ENCODE peak calls at places on chromosomes 13 and 19, in eight cellular contexts. One of them, this sample, is unnamed.

GRCh38 chr19:44925114-44925891 is 10.9 kb downstream of the APOC1 start:
- DNase-seq in AG09309: peak
- DNase-seq in fibroblast of lung: peak
- DNase-seq in iPS DF 6.9: no peak
- DNase-seq in mucosa of descending colon: peak
- DNase-seq in skeletal muscle cell: peak
- DNase-seq in stomach: peak
- DNase-seq in effector memory CD4-positive, alpha-beta T cell: no peak
- DNase-seq in this sample: no peak

GRCh38 chr13:35741657-35742056 is 265.2 kb upstream of the MAB21L1 start:
- DNase-seq in AG09309: no peak
- DNase-seq in fibroblast of lung: no peak
- DNase-seq in iPS DF 6.9: no peak
- DNase-seq in mucosa of descending colon: no peak
- DNase-seq in skeletal muscle cell: no peak
- DNase-seq in stomach: no peak
- DNase-seq in effector memory CD4-positive, alpha-beta T cell: no peak
- DNase-seq in this sample: no peak

GRCh38 chr19:56170261-56170660 is 5.5 kb upstream of the GALP start:
- DNase-seq in AG09309: peak
- DNase-seq in fibroblast of lung: peak
- DNase-seq in iPS DF 6.9: no peak
- DNase-seq in mucosa of descending colon: no peak
- DNase-seq in skeletal muscle cell: peak
- DNase-seq in stomach: no peak
- DNase-seq in effector memory CD4-positive, alpha-beta T cell: no peak
- DNase-seq in this sample: peak

GRCh38 chr19:43152217-43152616 is 34.1 kb downstream of the PSG5 start:
- DNase-seq in AG09309: no peak
- DNase-seq in fibroblast of lung: peak
- DNase-seq in iPS DF 6.9: no peak
- DNase-seq in mucosa of descending colon: no peak
- DNase-seq in skeletal muscle cell: no peak
- DNase-seq in stomach: no peak
- DNase-seq in effector memory CD4-positive, alpha-beta T cell: no peak
- DNase-seq in this sample: no peak

GRCh38 chr19:5804516-5805464 is at the start of gene NRTN:
- DNase-seq in AG09309: no peak
- DNase-seq in fibroblast of lung: no peak
- DNase-seq in iPS DF 6.9: no peak
- DNase-seq in mucosa of descending colon: no peak
- DNase-seq in skeletal muscle cell: no peak
- DNase-seq in stomach: peak
- DNase-seq in effector memory CD4-positive, alpha-beta T cell: peak
- DNase-seq in this sample: no peak

GRCh38 chr13:53264751-53265150 is 236.1 kb downstream of the OLFM4 start:
- DNase-seq in AG09309: no peak
- DNase-seq in fibroblast of lung: no peak
- DNase-seq in iPS DF 6.9: no peak
- DNase-seq in mucosa of descending colon: no peak
- DNase-seq in skeletal muscle cell: no peak
- DNase-seq in stomach: no peak
- DNase-seq in effector memory CD4-positive, alpha-beta T cell: no peak
- DNase-seq in this sample: no peak

GRCh38 chr13:61880576-61881283 is 465.1 kb upstream of the PCDH20 start:
- DNase-seq in AG09309: no peak
- DNase-seq in fibroblast of lung: peak
- DNase-seq in iPS DF 6.9: peak
- DNase-seq in mucosa of descending colon: no peak
- DNase-seq in skeletal muscle cell: no peak
- DNase-seq in stomach: peak
- DNase-seq in effector memory CD4-positive, alpha-beta T cell: no peak
- DNase-seq in this sample: no peak

GRCh38 chr13:19781526-19781925 is 1.2 kb downstream of the PSPC1 start:
- DNase-seq in AG09309: no peak
- DNase-seq in fibroblast of lung: no peak
- DNase-seq in iPS DF 6.9: no peak
- DNase-seq in mucosa of descending colon: no peak
- DNase-seq in skeletal muscle cell: no peak
- DNase-seq in stomach: no peak
- DNase-seq in effector memory CD4-positive, alpha-beta T cell: no peak
- DNase-seq in this sample: no peak

GRCh38 chr13:40377783-40378182 is 288.7 kb downstream of the FOXO1 start:
- DNase-seq in AG09309: peak
- DNase-seq in fibroblast of lung: peak
- DNase-seq in iPS DF 6.9: no peak
- DNase-seq in mucosa of descending colon: no peak
- DNase-seq in skeletal muscle cell: no peak
- DNase-seq in stomach: no peak
- DNase-seq in effector memory CD4-positive, alpha-beta T cell: no peak
- DNase-seq in this sample: peak

GRCh38 chr13:68996671-68997030 is 1111.0 kb upstream of the ATXN8OS start:
- DNase-seq in AG09309: no peak
- DNase-seq in fibroblast of lung: no peak
- DNase-seq in iPS DF 6.9: no peak
- DNase-seq in mucosa of descending colon: no peak
- DNase-seq in skeletal muscle cell: no peak
- DNase-seq in stomach: no peak
- DNase-seq in effector memory CD4-positive, alpha-beta T cell: no peak
- DNase-seq in this sample: no peak

GRCh38 chr19:3655402-3656072 is 28.9 kb upstream of the CACTIN start:
- DNase-seq in AG09309: peak
- DNase-seq in fibroblast of lung: peak
- DNase-seq in iPS DF 6.9: no peak
- DNase-seq in mucosa of descending colon: no peak
- DNase-seq in skeletal muscle cell: peak
- DNase-seq in stomach: peak
- DNase-seq in effector memory CD4-positive, alpha-beta T cell: no peak
- DNase-seq in this sample: peak

GRCh38 chr19:48248081-48248833 is 7.5 kb downstream of the CARD8 start:
- DNase-seq in AG09309: no peak
- DNase-seq in fibroblast of lung: no peak
- DNase-seq in iPS DF 6.9: no peak
- DNase-seq in mucosa of descending colon: no peak
- DNase-seq in skeletal muscle cell: no peak
- DNase-seq in stomach: no peak
- DNase-seq in effector memory CD4-positive, alpha-beta T cell: no peak
- DNase-seq in this sample: no peak

GRCh38 chr19:6772028-6772865 is at the start of gene VAV1:
- DNase-seq in AG09309: no peak
- DNase-seq in fibroblast of lung: no peak
- DNase-seq in iPS DF 6.9: no peak
- DNase-seq in mucosa of descending colon: peak
- DNase-seq in skeletal muscle cell: no peak
- DNase-seq in stomach: peak
- DNase-seq in effector memory CD4-positive, alpha-beta T cell: peak
- DNase-seq in this sample: no peak

GRCh38 chr19:18386543-18387251 is 739 bp downstream of the GDF15 start:
- DNase-seq in AG09309: peak
- DNase-seq in fibroblast of lung: no peak
- DNase-seq in iPS DF 6.9: no peak
- DNase-seq in mucosa of descending colon: peak
- DNase-seq in skeletal muscle cell: peak
- DNase-seq in stomach: no peak
- DNase-seq in effector memory CD4-positive, alpha-beta T cell: no peak
- DNase-seq in this sample: no peak

GRCh38 chr13:25978961-25979360 is 72.9 kb downstream of the SHISA2 start:
- DNase-seq in AG09309: no peak
- DNase-seq in fibroblast of lung: no peak
- DNase-seq in iPS DF 6.9: no peak
- DNase-seq in mucosa of descending colon: no peak
- DNase-seq in skeletal muscle cell: no peak
- DNase-seq in stomach: no peak
- DNase-seq in effector memory CD4-positive, alpha-beta T cell: no peak
- DNase-seq in this sample: no peak

GRCh38 chr13:99320693-99321481 is 13.7 kb upstream of the GPR183 start:
- DNase-seq in AG09309: peak
- DNase-seq in fibroblast of lung: peak
- DNase-seq in iPS DF 6.9: no peak
- DNase-seq in mucosa of descending colon: no peak
- DNase-seq in skeletal muscle cell: peak
- DNase-seq in stomach: no peak
- DNase-seq in effector memory CD4-positive, alpha-beta T cell: no peak
- DNase-seq in this sample: no peak

GRCh38 chr19:38394488-38394887 is 6.0 kb downstream of the SPRED3 start:
- DNase-seq in AG09309: no peak
- DNase-seq in fibroblast of lung: no peak
- DNase-seq in iPS DF 6.9: peak
- DNase-seq in mucosa of descending colon: peak
- DNase-seq in skeletal muscle cell: no peak
- DNase-seq in stomach: no peak
- DNase-seq in effector memory CD4-positive, alpha-beta T cell: peak
- DNase-seq in this sample: no peak
- H3K4me3 ChIP-seq in AG09309: no peak
- H3K4me3 ChIP-seq in fibroblast of lung: no peak
- H3K4me3 ChIP-seq in iPS DF 6.9: no peak
- H3K4me3 ChIP-seq in mucosa of descending colon: no peak
- H3K4me3 ChIP-seq in skeletal muscle cell: no peak
- H3K4me3 ChIP-seq in stomach: no peak
- H3K4me3 ChIP-seq in effector memory CD4-positive, alpha-beta T cell: peak
- H3K4me3 ChIP-seq in this sample: no peak

GRCh38 chr19:1574763-1575162 is 6.6 kb upstream of the MEX3D start:
- DNase-seq in AG09309: no peak
- DNase-seq in fibroblast of lung: no peak
- DNase-seq in iPS DF 6.9: no peak
- DNase-seq in mucosa of descending colon: no peak
- DNase-seq in skeletal muscle cell: no peak
- DNase-seq in stomach: no peak
- DNase-seq in effector memory CD4-positive, alpha-beta T cell: no peak
- DNase-seq in this sample: no peak
- H3K4me3 ChIP-seq in AG09309: no peak
- H3K4me3 ChIP-seq in fibroblast of lung: no peak
- H3K4me3 ChIP-seq in iPS DF 6.9: no peak
- H3K4me3 ChIP-seq in mucosa of descending colon: no peak
- H3K4me3 ChIP-seq in skeletal muscle cell: no peak
- H3K4me3 ChIP-seq in stomach: no peak
- H3K4me3 ChIP-seq in effector memory CD4-positive, alpha-beta T cell: no peak
- H3K4me3 ChIP-seq in this sample: no peak

DNA sequence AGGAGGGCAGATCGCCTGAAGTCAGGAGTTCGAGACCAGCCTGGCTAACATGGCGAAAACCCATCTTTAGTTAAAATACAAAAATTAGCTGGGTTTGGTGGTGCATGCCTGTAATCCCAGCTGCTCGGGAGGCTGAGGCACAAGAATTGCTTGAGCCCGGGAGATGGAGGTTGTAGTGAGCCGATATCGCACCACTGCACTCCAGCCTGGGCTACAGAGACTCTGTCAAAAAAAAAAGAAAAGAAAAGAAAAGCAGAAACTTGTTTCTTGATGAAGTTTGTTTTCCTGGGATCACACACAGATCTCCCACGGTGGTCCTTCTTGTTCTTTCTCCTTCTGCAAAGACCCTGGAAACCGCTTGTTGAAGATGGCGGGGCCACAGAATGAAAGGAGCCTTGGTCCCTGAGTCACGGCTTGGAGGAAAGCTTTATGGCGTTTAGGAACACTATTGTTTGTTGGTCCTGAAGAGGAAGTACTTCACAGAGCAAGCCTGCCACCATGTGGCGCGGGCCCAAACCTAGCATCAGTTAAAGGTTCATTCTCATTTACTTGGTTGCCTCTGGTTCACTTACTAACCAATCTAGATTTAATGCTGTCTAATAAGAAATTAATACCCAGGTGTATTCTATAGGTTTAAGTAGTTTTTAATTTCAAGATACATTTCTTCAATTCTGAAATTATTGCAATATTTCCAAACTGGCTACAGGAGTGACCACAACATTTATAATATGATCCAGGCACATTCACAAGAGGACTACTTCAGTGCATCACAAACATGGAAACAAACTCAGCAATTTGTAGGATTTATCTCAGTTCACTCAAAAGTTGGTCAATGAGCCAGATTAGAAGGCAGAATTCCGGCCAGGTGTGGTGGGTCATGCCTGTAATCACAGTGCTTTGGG is 21.3 kb upstream of the ARL11 start:
- DNase-seq in AG09309: peak
- DNase-seq in fibroblast of lung: peak
- DNase-seq in iPS DF 6.9: no peak
- DNase-seq in mucosa of descending colon: peak
- DNase-seq in skeletal muscle cell: peak
- DNase-seq in stomach: peak
- DNase-seq in effector memory CD4-positive, alpha-beta T cell: peak
- DNase-seq in this sample: peak
- H3K4me3 ChIP-seq in AG09309: no peak
- H3K4me3 ChIP-seq in fibroblast of lung: no peak
- H3K4me3 ChIP-seq in iPS DF 6.9: no peak
- H3K4me3 ChIP-seq in mucosa of descending colon: no peak
- H3K4me3 ChIP-seq in skeletal muscle cell: peak
- H3K4me3 ChIP-seq in stomach: peak
- H3K4me3 ChIP-seq in effector memory CD4-positive, alpha-beta T cell: peak
- H3K4me3 ChIP-seq in this sample: no peak

GRCh38 chr19:38047048-38047435 is 140.0 kb downstream of the SIPA1L3 start:
- DNase-seq in AG09309: no peak
- DNase-seq in fibroblast of lung: no peak
- DNase-seq in iPS DF 6.9: no peak
- DNase-seq in mucosa of descending colon: no peak
- DNase-seq in skeletal muscle cell: no peak
- DNase-seq in stomach: no peak
- DNase-seq in effector memory CD4-positive, alpha-beta T cell: no peak
- DNase-seq in this sample: no peak

GRCh38 chr19:38044267-38045111 is 137.5 kb downstream of the SIPA1L3 start:
- DNase-seq in AG09309: no peak
- DNase-seq in fibroblast of lung: peak
- DNase-seq in iPS DF 6.9: no peak
- DNase-seq in mucosa of descending colon: no peak
- DNase-seq in skeletal muscle cell: no peak
- DNase-seq in stomach: no peak
- DNase-seq in effector memory CD4-positive, alpha-beta T cell: no peak
- DNase-seq in this sample: no peak

GRCh38 chr19:38047641-38048040 is 140.6 kb downstream of the SIPA1L3 start:
- DNase-seq in AG09309: no peak
- DNase-seq in fibroblast of lung: no peak
- DNase-seq in iPS DF 6.9: no peak
- DNase-seq in mucosa of descending colon: no peak
- DNase-seq in skeletal muscle cell: no peak
- DNase-seq in stomach: no peak
- DNase-seq in effector memory CD4-positive, alpha-beta T cell: no peak
- DNase-seq in this sample: no peak

GRCh38 chr19:38045554-38046253 is 138.7 kb downstream of the SIPA1L3 start:
- DNase-seq in AG09309: no peak
- DNase-seq in fibroblast of lung: no peak
- DNase-seq in iPS DF 6.9: no peak
- DNase-seq in mucosa of descending colon: no peak
- DNase-seq in skeletal muscle cell: no peak
- DNase-seq in stomach: no peak
- DNase-seq in effector memory CD4-positive, alpha-beta T cell: no peak
- DNase-seq in this sample: no peak

GRCh38 chr19:38046254-38047047 is 139.4 kb downstream of the SIPA1L3 start:
- DNase-seq in AG09309: no peak
- DNase-seq in fibroblast of lung: no peak
- DNase-seq in iPS DF 6.9: no peak
- DNase-seq in mucosa of descending colon: peak
- DNase-seq in skeletal muscle cell: no peak
- DNase-seq in stomach: peak
- DNase-seq in effector memory CD4-positive, alpha-beta T cell: no peak
- DNase-seq in this sample: no peak
- H3K4me3 ChIP-seq in AG09309: no peak
- H3K4me3 ChIP-seq in fibroblast of lung: no peak
- H3K4me3 ChIP-seq in iPS DF 6.9: no peak
- H3K4me3 ChIP-seq in mucosa of descending colon: no peak
- H3K4me3 ChIP-seq in skeletal muscle cell: no peak
- H3K4me3 ChIP-seq in stomach: no peak
- H3K4me3 ChIP-seq in effector memory CD4-positive, alpha-beta T cell: no peak
- H3K4me3 ChIP-seq in this sample: no peak

This sample was measured in kidney epithelial cell.